ENCODE peak calls at places on chromosomes 6 and 20, in nine cellular contexts. Z is left lung, B is bronchial epithelial cell, O is tibial artery, X is IMR-90, H is OCI-LY7, T is fibroblast of the aortic adventitia, A is gastrocnemius medialis, C is epithelial cell of proximal tubule. U is an unnamed sample.

GRCh38 chr20:61628901-61629300 is 376.8 kb downstream of the CDH4 start:
- DNase-seq in Z (no peak), B (peak), O (no peak), X (no peak), H (no peak), T (no peak), A (no peak), C (no peak), U (no peak)

GRCh38 chr6:138086573-138087196 is 20.5 kb downstream of the PERP start:
- DNase-seq in Z (no peak), B (peak), O (no peak), X (peak), H (no peak), T (no peak), A (no peak), C (peak), U (no peak)

GRCh38 chr6:1916334-1916985 is 306.7 kb downstream of the FOXC1 start:
- DNase-seq in Z (no peak), B (peak), O (no peak), X (peak), H (no peak), T (peak), A (no peak), C (peak), U (peak)

GRCh38 chr6:137805622-137806021 is 61.4 kb upstream of the TNFAIP3 start:
- DNase-seq in Z (no peak), B (no peak), O (no peak), X (no peak), H (no peak), T (no peak), A (no peak), C (no peak), U (no peak)

GRCh38 chr6:21053612-21054011 is 519.4 kb downstream of the CDKAL1 start:
- DNase-seq in Z (no peak), B (peak), O (no peak), X (peak), H (no peak), T (peak), A (no peak), C (no peak), U (peak)

GRCh38 chr20:6231551-6231950 is 108.7 kb upstream of the FERMT1 start:
- DNase-seq in Z (no peak), B (peak), O (no peak), X (peak), H (no peak), T (peak), A (no peak), C (peak), U (peak)

GRCh38 chr6:31922942-31923341 is 4.6 kb upstream of the C2 start:
- DNase-seq in Z (no peak), B (no peak), O (no peak), X (no peak), H (peak), T (peak), A (no peak), C (no peak), U (no peak)

GRCh38 chr6:85662251-85662650 is 19.6 kb upstream of the SYNCRIP start:
- DNase-seq in Z (no peak), B (peak), O (no peak), X (no peak), H (no peak), T (no peak), A (no peak), C (no peak), U (no peak)

GRCh38 chr6:129212081-129212480 is 329.1 kb downstream of the LAMA2 start:
- DNase-seq in Z (no peak), B (no peak), O (no peak), X (no peak), H (no peak), T (peak), A (no peak), C (no peak), U (no peak)

GRCh38 chr6:14671261-14671681 is 553.7 kb downstream of the CD83 start:
- DNase-seq in Z (no peak), B (peak), O (no peak), X (peak), H (no peak), T (peak), A (no peak), C (peak), U (peak)

GRCh38 chr20:3173582-3174441 is 463 bp upstream of the LZTS3 start:
- DNase-seq in Z (peak), B (peak), O (peak), X (peak), H (peak), T (peak), A (peak), C (no peak), U (peak)

GRCh38 chr20:57291003-57291402 is 24.6 kb upstream of the BMP7 start:
- DNase-seq in Z (no peak), B (no peak), O (no peak), X (no peak), H (no peak), T (no peak), A (no peak), C (no peak), U (no peak)

GRCh38 chr6:148932731-148933130 is 185.9 kb downstream of the UST start:
- DNase-seq in Z (no peak), B (peak), O (no peak), X (peak), H (no peak), T (peak), A (no peak), C (no peak), U (peak)

GRCh38 chr6:40710626-40711354 is 123.6 kb upstream of the LRFN2 start:
- DNase-seq in Z (no peak), B (no peak), O (no peak), X (no peak), H (peak), T (no peak), A (no peak), C (no peak), U (no peak)

GRCh38 chr20:14951105-14951504 is 613.7 kb upstream of the FLRT3 start:
- DNase-seq in Z (no peak), B (peak), O (no peak), X (no peak), H (no peak), T (no peak), A (no peak), C (no peak), U (no peak)

GRCh38 chr20:47019106-47019824 is 124.6 kb downstream of the EYA2 start:
- DNase-seq in Z (no peak), B (no peak), O (no peak), X (peak), H (no peak), T (peak), A (no peak), C (no peak), U (peak)

GRCh38 chr6:15498640-15499039 is 164.2 kb downstream of the DTNBP1 start:
- DNase-seq in Z (peak), B (peak), O (no peak), X (no peak), H (no peak), T (peak), A (peak), C (no peak), U (no peak)

GRCh38 chr6:25242567-25242966 is 36.6 kb upstream of the CARMIL1 start:
- DNase-seq in Z (no peak), B (no peak), O (no peak), X (no peak), H (no peak), T (no peak), A (no peak), C (no peak), U (no peak)

GRCh38 chr6:41470341-41471063 is 75.7 kb upstream of the FOXP4 start:
- DNase-seq in Z (peak), B (peak), O (peak), X (no peak), H (no peak), T (peak), A (peak), C (no peak), U (peak)

GRCh38 chr20:8427419-8428065 is 295.5 kb downstream of the PLCB1 start:
- DNase-seq in Z (no peak), B (no peak), O (no peak), X (peak), H (no peak), T (peak), A (no peak), C (no peak), U (peak)

GRCh38 chr20:23540624-23541023 is 27.7 kb downstream of the CST9L start:
- DNase-seq in Z (no peak), B (peak), O (no peak), X (no peak), H (no peak), T (no peak), A (no peak), C (no peak), U (no peak)

GRCh38 chr20:44582321-44583025 is at the start of gene PKIG:
- DNase-seq in Z (no peak), B (peak), O (peak), X (peak), H (peak), T (peak), A (peak), C (no peak), U (peak)

GRCh38 chr6:158847786-158848185 is 28.6 kb upstream of the EZR start:
- DNase-seq in Z (no peak), B (peak), O (no peak), X (no peak), H (no peak), T (no peak), A (no peak), C (no peak), U (no peak)

GRCh38 chr6:4928426-4928825 is 75.4 kb downstream of the RPP40 start:
- DNase-seq in Z (no peak), B (no peak), O (no peak), X (peak), H (no peak), T (peak), A (no peak), C (no peak), U (peak)

GRCh38 chr6:31541059-31541657 is 645 bp downstream of the DDX39B start:
- DNase-seq in Z (peak), B (peak), O (peak), X (peak), H (peak), T (peak), A (peak), C (no peak), U (peak)

GRCh38 chr20:24149881-24150307 is 161.3 kb upstream of the GGTLC1 start:
- DNase-seq in Z (no peak), B (no peak), O (no peak), X (no peak), H (no peak), T (no peak), A (no peak), C (peak), U (no peak)

GRCh38 chr6:31690231-31691077 is 9.6 kb upstream of the LY6G5C start:
- DNase-seq in Z (no peak), B (no peak), O (no peak), X (no peak), H (no peak), T (no peak), A (no peak), C (no peak), U (no peak)

GRCh38 chr6:38808039-38808438 is 92.9 kb downstream of the DNAH8 start:
- DNase-seq in Z (no peak), B (no peak), O (no peak), X (no peak), H (no peak), T (no peak), A (no peak), C (no peak), U (no peak)

GRCh38 chr6:4017847-4018193 is 61.1 kb downstream of the FAM217A start:
- DNase-seq in Z (no peak), B (peak), O (no peak), X (peak), H (peak), T (peak), A (no peak), C (peak), U (peak)

GRCh38 chr6:122116912-122117663 is 282.4 kb upstream of the HSF2 start:
- DNase-seq in Z (no peak), B (no peak), O (no peak), X (no peak), H (no peak), T (no peak), A (no peak), C (no peak), U (no peak)

GRCh38 chr6:42021847-42022754 is 28.2 kb upstream of the TAF8 start:
- DNase-seq in Z (no peak), B (no peak), O (no peak), X (no peak), H (peak), T (peak), A (no peak), C (no peak), U (no peak)

GRCh38 chr6:170279426-170279825 is 11.5 kb downstream of the DLL1 start:
- DNase-seq in Z (no peak), B (peak), O (no peak), X (no peak), H (no peak), T (no peak), A (no peak), C (no peak), U (no peak)

GRCh38 chr6:166905505-166906134 is 50.7 kb downstream of the RNASET2 start:
- DNase-seq in Z (no peak), B (no peak), O (no peak), X (no peak), H (no peak), T (no peak), A (no peak), C (no peak), U (no peak)

GRCh38 chr6:166908812-166909211 is 47.5 kb downstream of the RNASET2 start:
- DNase-seq in Z (no peak), B (no peak), O (no peak), X (no peak), H (no peak), T (no peak), A (no peak), C (no peak), U (no peak)

GRCh38 chr6:166906376-166907044 is 49.8 kb downstream of the RNASET2 start:
- DNase-seq in Z (no peak), B (no peak), O (no peak), X (no peak), H (no peak), T (no peak), A (no peak), C (no peak), U (no peak)

GRCh38 chr6:166907871-166908806 is 48.2 kb downstream of the RNASET2 start:
- DNase-seq in Z (no peak), B (no peak), O (no peak), X (no peak), H (no peak), T (no peak), A (no peak), C (no peak), U (no peak)

DNA sequence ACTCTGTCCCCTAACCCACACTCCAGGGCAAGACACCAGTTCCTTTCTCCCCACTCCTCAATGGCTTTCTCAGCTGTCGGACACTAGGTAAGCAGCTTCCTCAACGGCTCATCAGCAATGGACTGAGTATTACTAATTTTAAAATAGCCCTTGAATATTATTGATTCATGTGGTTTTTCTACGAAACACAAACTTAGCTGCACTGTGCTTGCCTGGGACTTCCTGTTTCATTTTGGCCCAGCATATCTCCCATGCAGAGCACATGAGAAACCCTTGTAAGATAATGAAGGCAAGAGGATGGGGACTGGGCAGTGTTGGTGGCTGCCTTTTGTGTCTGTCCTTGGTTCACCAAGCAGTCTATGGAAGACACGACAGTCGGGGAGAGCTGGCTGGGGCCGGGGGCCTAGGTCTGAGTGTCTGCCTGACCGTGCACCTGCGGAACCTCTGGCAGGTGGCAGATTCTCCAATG is 48.9 kb downstream of the RNASET2 start:
- DNase-seq in Z (no peak), B (no peak), O (no peak), X (no peak), H (peak), T (no peak), A (no peak), C (no peak), U (no peak)
- H3K4me3 ChIP-seq in Z (no peak), B (no peak), O (no peak), X (no peak), H (no peak), T (no peak), A (no peak), C (no peak), U (no peak)

GRCh38 chr20:48448601-48449384 is 379.0 kb downstream of the PREX1 start:
- DNase-seq in Z (no peak), B (no peak), O (no peak), X (no peak), H (no peak), T (peak), A (no peak), C (no peak), U (no peak)
- TF ChIP-seq CTCF in Z (no peak), B (no peak), O (no peak), X (no peak), H (no peak), T (no peak), A (no peak), C (no peak), U (no peak)

GRCh38 chr20:63811491-63811875 is 19.6 kb downstream of the ZBTB46 start:
- DNase-seq in Z (no peak), B (no peak), O (no peak), X (no peak), H (no peak), T (no peak), A (no peak), C (no peak), U (no peak)
- H3K4me3 ChIP-seq in Z (no peak), B (no peak), O (no peak), X (no peak), H (no peak), T (no peak), A (no peak), C (no peak), U (no peak)

DNA sequence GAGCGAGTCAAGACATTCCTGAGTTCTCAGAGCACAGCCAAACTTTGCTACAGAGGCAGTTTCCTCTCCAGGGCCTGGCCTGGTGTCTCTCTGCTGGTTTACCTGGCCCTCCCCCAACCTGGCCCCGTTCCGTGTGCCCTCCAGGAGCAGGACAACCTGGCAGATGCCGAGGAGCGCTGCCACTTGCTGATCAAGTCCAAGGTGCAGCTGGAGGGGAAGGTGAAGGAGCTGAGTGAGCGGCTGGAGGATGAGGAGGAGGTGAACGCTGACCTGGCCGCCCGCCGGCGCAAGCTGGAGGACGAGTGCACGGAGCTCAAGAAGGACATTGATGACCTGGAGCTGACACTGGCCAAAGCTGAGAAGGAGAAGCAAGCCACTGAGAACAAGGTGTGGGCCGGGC is 39.5 kb downstream of the MYH7B start:
- DNase-seq in Z (no peak), B (no peak), O (no peak), X (no peak), H (no peak), T (no peak), A (no peak), C (no peak), U (no peak)
- TF ChIP-seq CTCF in Z (no peak), B (no peak), O (no peak), X (no peak), H (no peak), T (no peak), A (no peak), C (no peak), U (no peak)

GRCh38 chr6:24072038-24072746 is 53.8 kb upstream of the NRSN1 start:
- DNase-seq in Z (no peak), B (no peak), O (no peak), X (no peak), H (no peak), T (no peak), A (no peak), C (no peak), U (no peak)

GRCh38 chr6:24064832-24065231 is 61.2 kb upstream of the NRSN1 start:
- DNase-seq in Z (no peak), B (no peak), O (no peak), X (no peak), H (no peak), T (no peak), A (no peak), C (no peak), U (no peak)

GRCh38 chr6:24064106-24064505 is 61.9 kb upstream of the NRSN1 start:
- DNase-seq in Z (no peak), B (no peak), O (no peak), X (no peak), H (no peak), T (no peak), A (no peak), C (no peak), U (no peak)

GRCh38 chr6:24069546-24069945 is 56.5 kb upstream of the NRSN1 start:
- DNase-seq in Z (no peak), B (no peak), O (no peak), X (no peak), H (no peak), T (no peak), A (no peak), C (no peak), U (no peak)
- H3K4me3 ChIP-seq in Z (no peak), B (no peak), O (no peak), X (no peak), H (no peak), T (no peak), A (no peak), C (no peak), U (no peak)

GRCh38 chr6:26538572-26538902 is 371 bp downstream of the HMGN4 start:
- DNase-seq in Z (no peak), B (no peak), O (no peak), X (peak), H (no peak), T (peak), A (no peak), C (no peak), U (no peak)

GRCh38 chr6:26536571-26537159 is 1.5 kb upstream of the HMGN4 start:
- DNase-seq in Z (no peak), B (no peak), O (no peak), X (peak), H (peak), T (peak), A (no peak), C (no peak), U (peak)

GRCh38 chr6:26537160-26537845 is 863 bp upstream of the HMGN4 start:
- DNase-seq in Z (peak), B (peak), O (peak), X (peak), H (peak), T (peak), A (peak), C (peak), U (peak)

GRCh38 chr6:26538936-26539615 is 910 bp downstream of the HMGN4 start:
- DNase-seq in Z (no peak), B (peak), O (no peak), X (no peak), H (no peak), T (no peak), A (no peak), C (no peak), U (no peak)

GRCh38 chr6:26537846-26538571 is at the start of gene HMGN4:
- DNase-seq in Z (peak), B (peak), O (peak), X (peak), H (peak), T (peak), A (peak), C (peak), U (peak)
- TF ChIP-seq CTCF in Z (no peak), B (no peak), O (no peak), X (peak), H (peak), T (no peak), A (no peak), C (peak), U (no peak)

GRCh38 chr6:116144590-116144989 is 18.7 kb upstream of the COL10A1 start:
- DNase-seq in Z (no peak), B (peak), O (no peak), X (peak), H (no peak), T (peak), A (no peak), C (no peak), U (peak)
- H3K4me3 ChIP-seq in Z (no peak), B (no peak), O (no peak), X (no peak), H (no peak), T (no peak), A (no peak), C (no peak), U (no peak)

U was measured in cardiac fibroblast.